ENCODE peak calls at places on chromosomes 3 and 15, in six cellular contexts. One of them, this sample, is unnamed.

GRCh38 chr3:116445291-116445841 is at the start of gene LSAMP:
- DNase-seq in H1: peak; percentile 41
- DNase-seq in K562: no peak
- DNase-seq in GM12878: no peak
- DNase-seq in HCT116: no peak
- DNase-seq in HepG2: no peak
- DNase-seq in this sample: peak; percentile 66

GRCh38 chr3:170517251-170517945 is 68.5 kb downstream of the SLC7A14 start:
- DNase-seq in H1: no peak
- DNase-seq in K562: no peak
- DNase-seq in GM12878: no peak
- DNase-seq in HCT116: no peak
- DNase-seq in HepG2: no peak
- DNase-seq in this sample: no peak

GRCh38 chr15:64604319-64604718 is 143.9 kb downstream of the ZNF609 start:
- DNase-seq in H1: no peak
- DNase-seq in K562: no peak
- DNase-seq in GM12878: no peak
- DNase-seq in HCT116: no peak
- DNase-seq in HepG2: no peak
- DNase-seq in this sample: no peak

GRCh38 chr15:40982855-40983254 is 29.6 kb downstream of the CHAC1 start:
- DNase-seq in H1: no peak
- DNase-seq in K562: no peak
- DNase-seq in GM12878: no peak
- DNase-seq in HCT116: no peak
- DNase-seq in HepG2: no peak
- DNase-seq in this sample: no peak

GRCh38 chr3:38205472-38205805 is 40.1 kb downstream of the OXSR1 start:
- DNase-seq in H1: no peak
- DNase-seq in K562: no peak
- DNase-seq in GM12878: no peak
- DNase-seq in HCT116: no peak
- DNase-seq in HepG2: no peak
- DNase-seq in this sample: no peak

GRCh38 chr3:149590691-149591441 is 67.0 kb downstream of the WWTR1 start:
- DNase-seq in H1: no peak
- DNase-seq in K562: no peak
- DNase-seq in GM12878: no peak
- DNase-seq in HCT116: no peak
- DNase-seq in HepG2: no peak
- DNase-seq in this sample: no peak

GRCh38 chr3:42741796-42742195 is 31.3 kb downstream of the CCDC13 start:
- DNase-seq in H1: no peak
- DNase-seq in K562: no peak
- DNase-seq in GM12878: no peak
- DNase-seq in HCT116: no peak
- DNase-seq in HepG2: no peak
- DNase-seq in this sample: no peak

GRCh38 chr3:108818404-108818803 is 4.2 kb upstream of the TRAT1 start:
- DNase-seq in H1: peak; percentile 34
- DNase-seq in K562: no peak
- DNase-seq in GM12878: no peak
- DNase-seq in HCT116: peak; percentile 57
- DNase-seq in HepG2: peak; percentile 3
- DNase-seq in this sample: peak; percentile 62

GRCh38 chr15:48696627-48697312 is 51.3 kb upstream of the FBN1 start:
- DNase-seq in H1: no peak
- DNase-seq in K562: peak; percentile 12
- DNase-seq in GM12878: no peak
- DNase-seq in HCT116: no peak
- DNase-seq in HepG2: no peak
- DNase-seq in this sample: no peak

GRCh38 chr3:158110658-158111018 is 749 bp downstream of the RSRC1 start:
- DNase-seq in H1: no peak
- DNase-seq in K562: no peak
- DNase-seq in GM12878: no peak
- DNase-seq in HCT116: no peak
- DNase-seq in HepG2: no peak
- DNase-seq in this sample: no peak
- TF ChIP-seq ATF3 in H1: no peak
- TF ChIP-seq ATF3 in K562: no peak
- TF ChIP-seq ATF3 in GM12878: no peak
- TF ChIP-seq ATF3 in HCT116: no peak
- TF ChIP-seq ATF3 in HepG2: no peak
- TF ChIP-seq ATF3 in this sample: no peak

GRCh38 chr3:136703429-136703828 is 48.7 kb downstream of the STAG1 start:
- DNase-seq in H1: no peak
- DNase-seq in K562: no peak
- DNase-seq in GM12878: no peak
- DNase-seq in HCT116: no peak
- DNase-seq in HepG2: no peak
- DNase-seq in this sample: no peak

GRCh38 chr3:136698361-136698760 is 53.8 kb downstream of the STAG1 start:
- DNase-seq in H1: no peak
- DNase-seq in K562: no peak
- DNase-seq in GM12878: no peak
- DNase-seq in HCT116: no peak
- DNase-seq in HepG2: no peak
- DNase-seq in this sample: no peak

GRCh38 chr3:136694321-136694720 is 57.9 kb downstream of the STAG1 start:
- DNase-seq in H1: no peak
- DNase-seq in K562: no peak
- DNase-seq in GM12878: no peak
- DNase-seq in HCT116: no peak
- DNase-seq in HepG2: no peak
- DNase-seq in this sample: no peak

DNA sequence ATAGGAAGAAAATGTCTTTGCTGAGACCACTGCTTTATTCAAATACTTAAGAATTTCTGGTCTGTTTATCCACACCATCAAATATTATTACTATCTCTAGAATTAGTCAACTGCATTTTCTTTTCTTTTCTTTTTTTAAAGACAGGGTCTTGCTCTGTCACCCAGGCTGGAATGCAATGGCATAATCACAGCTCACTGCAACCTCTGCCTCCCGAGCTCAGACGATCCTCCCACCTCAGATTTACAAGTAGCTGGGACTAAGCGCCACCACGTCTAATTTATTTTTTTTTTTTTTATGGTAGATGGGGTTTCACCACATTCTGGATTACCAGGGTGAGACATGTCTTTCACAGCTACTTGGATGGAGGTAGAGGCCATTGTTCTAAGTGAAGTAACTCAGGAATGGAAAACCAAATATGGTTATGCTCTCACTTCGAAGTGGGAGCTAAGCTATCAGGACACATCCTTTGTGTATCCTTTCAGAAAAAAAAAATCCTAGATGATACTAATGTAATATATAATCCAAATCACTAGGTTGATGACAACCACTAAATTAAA is 52.8 kb downstream of the STAG1 start:
- DNase-seq in H1: no peak
- DNase-seq in K562: no peak
- DNase-seq in GM12878: no peak
- DNase-seq in HCT116: no peak
- DNase-seq in HepG2: no peak
- DNase-seq in this sample: no peak
- TF ChIP-seq ATF3 in H1: no peak
- TF ChIP-seq ATF3 in K562: no peak
- TF ChIP-seq ATF3 in GM12878: no peak
- TF ChIP-seq ATF3 in HCT116: no peak
- TF ChIP-seq ATF3 in HepG2: no peak
- TF ChIP-seq ATF3 in this sample: no peak

GRCh38 chr3:138081371-138082084 is 33.9 kb downstream of the DZIP1L start:
- DNase-seq in H1: no peak
- DNase-seq in K562: no peak
- DNase-seq in GM12878: no peak
- DNase-seq in HCT116: no peak
- DNase-seq in HepG2: no peak
- DNase-seq in this sample: no peak
- TF ChIP-seq ATF3 in H1: no peak
- TF ChIP-seq ATF3 in K562: no peak
- TF ChIP-seq ATF3 in GM12878: no peak
- TF ChIP-seq ATF3 in HCT116: no peak
- TF ChIP-seq ATF3 in HepG2: no peak
- TF ChIP-seq ATF3 in this sample: no peak

DNA sequence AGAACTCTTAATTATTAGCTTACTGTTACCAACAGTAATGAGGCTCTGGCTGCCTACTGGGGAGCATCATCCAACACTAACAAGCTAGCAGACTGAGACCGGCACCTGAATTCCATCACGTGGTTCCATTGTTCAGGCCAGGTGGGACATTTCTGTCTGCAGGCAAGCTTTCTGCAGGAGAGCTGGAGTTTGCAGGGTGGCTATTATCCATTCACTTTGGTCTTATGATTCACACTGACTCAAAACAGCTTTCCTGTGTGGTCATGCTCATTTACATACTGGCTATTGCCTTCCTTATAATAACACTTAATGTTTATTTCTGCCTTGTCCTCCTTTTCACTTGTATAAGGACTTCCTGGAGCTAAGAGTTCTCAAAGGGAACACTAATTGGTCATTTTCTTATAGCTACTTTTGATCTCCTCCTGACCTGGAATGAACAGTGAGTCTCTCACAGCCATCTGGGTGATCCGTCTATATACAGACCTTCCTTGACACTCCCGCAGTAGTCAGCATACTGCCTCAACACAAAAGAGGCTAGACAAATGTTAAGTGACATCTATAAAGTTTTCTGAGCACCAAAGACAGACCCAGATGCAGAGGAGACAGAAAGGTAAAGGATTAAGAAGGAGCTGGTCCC is 695.4 kb downstream of the FHIT start:
- DNase-seq in H1: peak; percentile 82
- DNase-seq in K562: no peak
- DNase-seq in GM12878: peak; percentile 48
- DNase-seq in HCT116: no peak
- DNase-seq in HepG2: no peak
- DNase-seq in this sample: peak; percentile 46
- TF ChIP-seq ATF3 in H1: peak; percentile 48
- TF ChIP-seq ATF3 in K562: no peak
- TF ChIP-seq ATF3 in GM12878: no peak
- TF ChIP-seq ATF3 in HCT116: no peak
- TF ChIP-seq ATF3 in HepG2: no peak
- TF ChIP-seq ATF3 in this sample: no peak